ENCODE peak calls at places on chromosomes 11 and 22, in eight cellular contexts. B is mucosa of descending colon; W is SK-N-SH; V is CD8-positive, alpha-beta memory T cell; T is cardiac muscle cell; F is A549; E is lower lobe of right lung; X is PC-3. O is an unnamed sample. For H3K4me1, the result is how much of the 10 kb centered on the place peaks cover.

GRCh38 chr11:41921991-41922390 is 462.5 kb upstream of the LRRC4C start:
- DNase-seq in T (no peak), F (no peak), E (no peak), X (no peak), V (no peak), W (no peak), B (no peak), O (no peak)

GRCh38 chr11:100991541-100991940 is 138.1 kb downstream of the PGR start:
- DNase-seq in V (no peak), X (no peak), E (no peak), T (peak), W (no peak), F (no peak), B (no peak), O (no peak)

GRCh38 chr11:72832301-72833082 is 18.3 kb downstream of the ATG16L2 start:
- DNase-seq in B (no peak), F (no peak), V (no peak), W (no peak), T (no peak), X (peak), E (no peak), O (no peak)

GRCh38 chr11:2260491-2261364 is 9.7 kb downstream of the ASCL2 start:
- DNase-seq in V (no peak), T (no peak), F (no peak), B (peak), W (peak), E (peak), X (no peak), O (no peak)

GRCh38 chr11:68998390-68998911 is 14.6 kb downstream of the MRGPRF start:
- DNase-seq in V (no peak), W (peak), E (peak), X (peak), T (peak), F (no peak), B (peak), O (no peak)

GRCh38 chr11:112364962-112365481 is 104.4 kb upstream of the PLET1 start:
- DNase-seq in T (peak), X (peak), E (no peak), B (no peak), F (peak), W (peak), V (no peak), O (no peak)

GRCh38 chr11:69465236-69466000 is 16.0 kb upstream of the LINC01488 start:
- DNase-seq in X (no peak), W (no peak), F (no peak), B (peak), T (no peak), V (no peak), E (peak), O (no peak)

GRCh38 chr11:23021287-23021863 is 161.1 kb upstream of the CCDC179 start:
- DNase-seq in E (no peak), T (peak), F (peak), B (no peak), X (peak), W (peak), V (no peak), O (no peak)

GRCh38 chr11:73854680-73855079 is 22.0 kb downstream of the COA4 start:
- DNase-seq in X (peak), E (no peak), T (no peak), B (no peak), W (no peak), V (no peak), F (no peak), O (no peak)

GRCh38 chr22:48941903-48942625 is 885.6 kb downstream of the BRD1 start:
- DNase-seq in F (no peak), T (no peak), B (no peak), X (no peak), E (no peak), W (no peak), V (no peak), O (no peak)

GRCh38 chr11:36469881-36470802 is 39.9 kb downstream of the TRAF6 start:
- DNase-seq in T (peak), X (peak), E (no peak), V (no peak), F (no peak), W (no peak), B (no peak), O (no peak)

GRCh38 chr11:114366331-114367243 is 33.7 kb downstream of the C11orf71 start:
- DNase-seq in X (peak), E (no peak), V (no peak), W (no peak), F (peak), B (no peak), T (peak), O (no peak)

GRCh38 chr11:103546236-103546635 is 437.0 kb downstream of the DYNC2H1 start:
- DNase-seq in W (no peak), F (no peak), T (no peak), B (no peak), E (no peak), X (peak), V (no peak), O (no peak)

GRCh38 chr11:121615506-121615905 is 162.7 kb upstream of the SORL1-AS1 start:
- DNase-seq in X (peak), F (no peak), W (no peak), B (no peak), V (no peak), T (peak), E (no peak), O (no peak)

GRCh38 chr22:37581534-37581933 is 1.6 kb upstream of the LGALS2 start:
- DNase-seq in B (peak), W (no peak), E (peak), F (no peak), V (no peak), T (no peak), X (peak), O (no peak)

GRCh38 chr11:61949169-61950034 is 749 bp upstream of the BEST1 start:
- DNase-seq in X (no peak), B (peak), W (peak), E (peak), V (no peak), T (peak), F (peak), O (no peak)

GRCh38 chr22:36386900-36387663 is 685 bp downstream of the MYH9 start:
- DNase-seq in B (peak), T (no peak), W (peak), X (no peak), E (peak), V (no peak), F (no peak), O (no peak)

GRCh38 chr22:31083377-31083768 is 2.3 kb downstream of the SMTN start:
- DNase-seq in W (peak), E (no peak), B (peak), X (no peak), V (no peak), T (no peak), F (no peak), O (no peak)

GRCh38 chr11:46392421-46393230 is 1.1 kb upstream of the CHRM4 start:
- DNase-seq in B (peak), F (peak), X (peak), T (peak), V (peak), E (peak), W (peak), O (no peak)

GRCh38 chr11:133946541-133947297 is 10.0 kb downstream of the IGSF9B start:
- DNase-seq in W (peak), T (no peak), E (no peak), X (no peak), V (no peak), F (no peak), B (no peak), O (no peak)

GRCh38 chr22:27997538-27997937 is 78.5 kb upstream of the PITPNB start:
- DNase-seq in E (peak), W (no peak), B (no peak), T (no peak), X (no peak), F (no peak), V (no peak), O (no peak)

GRCh38 chr22:38420734-38421133 is 34.3 kb downstream of the KCNJ4 start:
- DNase-seq in F (no peak), W (no peak), T (no peak), B (no peak), X (no peak), V (no peak), E (no peak), O (no peak)

GRCh38 chr22:17235149-17235655 is 16.0 kb upstream of the ADA2 start:
- DNase-seq in T (no peak), F (no peak), W (no peak), E (peak), V (no peak), X (no peak), B (no peak), O (no peak)

GRCh38 chr22:49373801-49374226 is 453.9 kb downstream of the BRD1 start:
- DNase-seq in F (no peak), T (no peak), W (no peak), B (no peak), V (no peak), X (no peak), E (no peak), O (no peak)

GRCh38 chr11:114088836-114089235 is 29.3 kb downstream of the ZBTB16 start:
- DNase-seq in F (no peak), T (no peak), E (no peak), V (no peak), X (no peak), B (no peak), W (no peak), O (no peak)

GRCh38 chr11:32430586-32431357 is 4.6 kb downstream of the WT1 start:
- DNase-seq in X (no peak), W (peak), F (no peak), V (no peak), E (no peak), T (peak), B (no peak), O (no peak)

GRCh38 chr11:16818284-16818683 is 79.8 kb downstream of the C11orf58 start:
- DNase-seq in F (peak), T (no peak), V (no peak), B (no peak), E (no peak), X (peak), W (no peak), O (no peak)

GRCh38 chr22:45194686-45195085 is 31.0 kb downstream of the NUP50 start:
- DNase-seq in E (peak), X (no peak), T (no peak), F (no peak), B (no peak), W (no peak), V (no peak), O (no peak)

GRCh38 chr11:68583047-68583446 is 101.3 kb upstream of the GAL start:
- DNase-seq in B (no peak), V (no peak), W (no peak), X (peak), T (peak), F (no peak), E (no peak), O (no peak)

GRCh38 chr11:128734439-128735224 is 40.8 kb downstream of the FLI1 start:
- DNase-seq in V (no peak), F (no peak), T (no peak), X (no peak), E (peak), W (no peak), B (no peak), O (no peak)

GRCh38 chr11:128731041-128731663 is 37.3 kb downstream of the FLI1 start:
- DNase-seq in E (no peak), V (no peak), W (no peak), B (no peak), F (no peak), T (no peak), X (peak), O (no peak)

GRCh38 chr11:128732471-128733277 is 38.8 kb downstream of the FLI1 start:
- DNase-seq in F (no peak), T (no peak), V (no peak), X (no peak), B (no peak), W (no peak), E (no peak), O (no peak)

GRCh38 chr11:128735935-128736610 is 42.2 kb downstream of the FLI1 start:
- DNase-seq in V (no peak), W (no peak), F (no peak), E (no peak), X (no peak), T (no peak), B (no peak), O (no peak)

DNA sequence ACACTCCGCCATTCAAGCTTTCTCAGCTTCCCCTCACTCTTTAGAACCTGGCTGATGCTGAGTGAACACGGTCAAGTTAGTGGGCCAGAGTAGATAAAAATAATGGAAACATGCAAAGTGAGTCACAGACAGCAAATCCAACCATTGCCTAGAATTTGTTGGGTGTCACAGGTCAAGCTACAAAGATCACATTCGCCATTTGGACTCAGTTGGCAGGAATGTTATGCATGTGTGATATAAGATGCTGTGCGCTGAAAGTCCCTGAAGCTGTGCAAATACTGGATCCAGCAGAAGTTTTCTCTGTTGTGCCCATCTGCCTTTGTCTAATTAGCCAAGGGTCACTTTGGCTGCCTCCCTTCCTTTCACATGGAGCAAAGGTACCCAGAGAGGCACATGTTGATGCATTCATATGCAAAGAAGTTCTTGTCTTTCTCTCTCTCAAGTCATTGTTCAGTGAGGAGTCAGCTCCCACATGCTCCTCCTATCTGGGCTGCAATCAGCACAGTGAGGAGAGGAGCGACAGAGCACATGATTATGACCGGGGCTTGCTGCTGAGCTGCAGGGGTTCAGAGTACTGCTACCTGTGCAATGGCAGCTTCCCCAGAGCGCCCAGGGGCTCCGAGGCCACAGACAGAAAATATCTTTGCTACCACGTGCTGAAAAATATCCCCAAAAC is 39.7 kb downstream of the FLI1 start:
- DNase-seq in X (no peak), F (no peak), B (no peak), V (no peak), E (no peak), T (no peak), W (peak), O (no peak)
- H3K4me1 ChIP-seq in X (under half), F (under half), B (under half), V (half or more), E (half or more), T (under half), W (under half), O (under half)

DNA sequence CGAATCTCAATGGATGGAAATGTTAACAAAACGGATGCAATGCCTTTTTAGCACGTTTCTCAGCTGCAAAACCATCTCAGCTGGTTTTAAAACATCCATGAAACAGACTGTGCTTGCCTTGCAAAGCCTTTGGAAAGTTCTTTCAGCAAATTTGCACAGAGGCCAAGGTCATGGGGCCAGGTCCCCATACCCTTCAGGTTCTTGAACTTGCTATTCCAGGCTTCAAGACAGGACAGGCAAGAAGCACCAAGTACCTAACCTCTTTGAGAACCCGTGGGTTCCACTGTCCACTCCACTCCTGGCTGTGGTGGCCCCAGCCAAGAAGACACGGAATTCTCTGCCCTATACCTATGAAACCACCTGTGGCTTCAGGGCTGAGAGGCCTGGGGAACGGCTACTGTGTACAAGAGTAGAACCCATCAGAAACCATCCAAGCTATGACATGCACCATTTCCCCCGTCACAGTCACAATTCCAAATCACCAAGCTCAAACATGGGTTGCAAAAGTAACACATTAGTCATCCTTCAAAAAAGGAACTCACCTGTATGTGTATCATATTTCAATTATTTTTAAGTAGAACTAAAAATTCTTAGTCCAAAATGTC is 17.0 kb downstream of the TNKS1BP1 start:
- DNase-seq in E (no peak), V (no peak), F (no peak), W (no peak), T (no peak), B (no peak), X (peak), O (no peak)
- H3K4me1 ChIP-seq in E (half or more), V (under half), F (half or more), W (under half), T (under half), B (under half), X (half or more), O (under half)

DNA sequence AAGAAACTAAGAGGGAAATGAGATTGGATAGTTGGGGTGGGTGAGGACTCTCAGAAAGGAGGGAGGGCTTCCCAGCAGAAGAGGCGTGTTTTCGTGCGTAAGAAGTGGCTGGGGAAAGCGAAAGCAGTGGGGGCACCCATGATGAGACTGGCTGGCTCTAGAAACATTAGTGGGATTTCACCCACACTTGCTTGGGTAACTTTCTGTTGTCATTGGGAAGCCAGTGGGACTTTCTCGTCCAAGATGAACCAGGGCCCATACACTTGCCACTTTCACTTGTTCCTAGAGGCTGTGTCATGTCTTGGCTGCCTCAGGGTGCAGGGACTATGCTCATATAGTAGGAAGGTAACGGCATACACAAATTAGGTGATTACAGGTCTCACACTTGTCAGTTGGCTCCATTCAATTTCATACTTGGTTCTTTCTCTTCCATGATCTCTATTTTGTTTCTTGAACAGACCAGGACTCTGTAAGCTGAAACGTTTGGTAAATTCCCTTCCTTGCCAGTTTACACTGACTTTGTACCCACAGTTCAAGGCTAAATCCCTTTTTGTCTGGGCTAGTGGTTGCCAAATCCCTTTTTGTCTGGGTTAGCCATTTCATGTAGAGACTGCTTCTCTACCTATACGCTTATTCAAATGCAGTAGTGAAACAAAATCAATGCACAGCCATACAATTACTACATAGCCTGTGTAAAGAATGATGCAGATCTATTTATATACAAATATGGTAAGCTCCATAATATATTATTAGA is 42.0 kb upstream of the CXCR5 start:
- DNase-seq in F (no peak), T (no peak), X (no peak), B (no peak), E (no peak), V (peak), W (no peak), O (no peak)
- H3K4me1 ChIP-seq in F (under half), T (under half), X (under half), B (under half), E (under half), V (under half), W (under half), O (under half)

GRCh38 chr22:40044102-40044869 is 49.5 kb downstream of the FAM83F start:
- DNase-seq in F (peak), V (peak), T (peak), B (peak), E (peak), X (peak), W (peak), O (peak)

GRCh38 chr22:40044870-40045834 is 50.4 kb downstream of the FAM83F start:
- DNase-seq in V (peak), W (peak), F (peak), X (peak), B (peak), E (peak), T (peak), O (no peak)

GRCh38 chr22:40043086-40043485 is 48.3 kb downstream of the FAM83F start:
- DNase-seq in F (no peak), X (peak), E (no peak), T (peak), W (no peak), B (peak), V (no peak), O (no peak)

GRCh38 chr22:40042312-40042711 is 47.6 kb downstream of the FAM83F start:
- DNase-seq in T (no peak), B (no peak), X (no peak), W (no peak), E (no peak), V (no peak), F (no peak), O (no peak)

DNA sequence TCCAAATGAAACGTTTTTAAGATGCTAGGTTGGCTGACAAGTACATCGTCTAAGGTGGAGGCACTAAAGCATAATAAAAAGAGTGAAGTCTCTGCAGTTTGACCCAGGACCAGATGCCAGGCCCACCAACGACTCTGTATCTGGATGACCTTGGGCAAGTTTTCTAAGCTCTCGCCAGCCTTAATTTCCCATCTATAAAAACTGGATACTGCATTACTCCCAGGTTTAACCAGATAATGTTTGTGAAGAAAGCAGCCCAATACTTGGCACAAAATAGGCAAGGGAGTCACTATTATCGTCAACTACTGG is 49.0 kb downstream of the FAM83F start:
- DNase-seq in B (no peak), F (no peak), W (no peak), E (no peak), T (no peak), V (no peak), X (no peak), O (no peak)
- H3K4me1 ChIP-seq in B (under half), F (under half), W (under half), E (half or more), T (under half), V (under half), X (under half), O (under half)

GRCh38 chr11:64638829-64639228 is 47.8 kb downstream of the SLC22A12 start:
- DNase-seq in B (no peak), V (no peak), W (no peak), E (no peak), F (no peak), T (no peak), X (no peak), O (no peak)
- H3K4me1 ChIP-seq in B (under half), V (under half), W (under half), E (under half), F (under half), T (under half), X (under half), O (under half)

O was measured in thoracic aorta.